ENCODE peak calls at places on chromosomes 6 and 20, in six cellular contexts. S is OCI-LY7, L is uterus, O is K562, G is HepG2, F is pancreas. N is an unnamed sample. For H3K4me1, the result is how much of the 10 kb centered on the place peaks cover.

GRCh38 chr6:26568601-26569432 is 27.9 kb upstream of the ABT1 start:
- DNase-seq in S (peak), L (peak), O (peak), G (peak), F (peak), N (peak)

GRCh38 chr6:149445095-149445466 is 39.7 kb downstream of the ZC3H12D start:
- DNase-seq in S (no peak), L (no peak), O (no peak), G (no peak), F (no peak), N (no peak)

GRCh38 chr6:157629220-157629619 is 193.8 kb upstream of the SNX9 start:
- DNase-seq in S (no peak), L (no peak), O (no peak), G (no peak), F (no peak), N (peak)

GRCh38 chr6:169725270-169726048 is 1.2 kb upstream of the PHF10 start:
- DNase-seq in S (peak), L (peak), O (peak), G (peak), F (peak), N (peak)

GRCh38 chr20:47785321-47785899 is at the start of gene SULF2:
- DNase-seq in S (no peak), L (peak), O (no peak), G (no peak), F (no peak), N (no peak)

GRCh38 chr6:32941412-32941784 is 570 bp upstream of the HLA-DMB start:
- DNase-seq in S (peak), L (no peak), O (no peak), G (no peak), F (no peak), N (no peak)

GRCh38 chr6:134169881-134170486 is 117.6 kb upstream of the SLC2A12 start:
- DNase-seq in S (no peak), L (no peak), O (no peak), G (no peak), F (peak), N (no peak)

GRCh38 chr6:53112871-53113270 is 35.8 kb downstream of the GCM1 start:
- DNase-seq in S (no peak), L (no peak), O (no peak), G (no peak), F (no peak), N (no peak)

GRCh38 chr20:41411458-41411857 is 44.8 kb upstream of the EMILIN3 start:
- DNase-seq in S (peak), L (no peak), O (peak), G (no peak), F (no peak), N (peak)

GRCh38 chr6:121498481-121499276 is 63.2 kb downstream of the GJA1 start:
- DNase-seq in S (no peak), L (peak), O (no peak), G (no peak), F (no peak), N (peak)

GRCh38 chr6:7909323-7910276 is 988 bp downstream of the TXNDC5 start:
- DNase-seq in S (peak), L (no peak), O (peak), G (peak), F (peak), N (peak)

GRCh38 chr6:131164506-131164905 is 29.2 kb downstream of the AKAP7 start:
- DNase-seq in S (no peak), L (no peak), O (no peak), G (peak), F (no peak), N (no peak)

GRCh38 chr6:52876056-52876787 is 33.3 kb downstream of the GSTA3 start:
- DNase-seq in S (no peak), L (no peak), O (no peak), G (peak), F (no peak), N (no peak)

GRCh38 chr6:160116411-160116810 is 5.2 kb upstream of the SLC22A1 start:
- DNase-seq in S (no peak), L (no peak), O (no peak), G (no peak), F (no peak), N (no peak)

GRCh38 chr6:33197431-33198048 is 2.9 kb downstream of the RXRB start:
- DNase-seq in S (peak), L (no peak), O (peak), G (peak), F (peak), N (peak)

GRCh38 chr20:54292186-54292585 is 84.3 kb downstream of the PFDN4 start:
- DNase-seq in S (no peak), L (no peak), O (no peak), G (no peak), F (no peak), N (peak)

GRCh38 chr6:111750753-111751684 is 122.2 kb downstream of the FYN start:
- DNase-seq in S (peak), L (no peak), O (no peak), G (no peak), F (no peak), N (peak)

GRCh38 chr20:32539817-32540675 is 45.1 kb downstream of the NOL4L start:
- DNase-seq in S (peak), L (no peak), O (peak), G (peak), F (peak), N (no peak)

GRCh38 chr6:165404703-165405102 is 95.3 kb upstream of the C6orf118 start:
- DNase-seq in S (no peak), L (no peak), O (no peak), G (no peak), F (no peak), N (no peak)

GRCh38 chr20:3068986-3069900 is 2.2 kb upstream of the OXT start:
- DNase-seq in S (peak), L (no peak), O (peak), G (peak), F (no peak), N (no peak)

GRCh38 chr6:13943943-13944342 is 19.2 kb downstream of the RNF182 start:
- DNase-seq in S (no peak), L (no peak), O (no peak), G (no peak), F (no peak), N (no peak)

GRCh38 chr6:11054722-11055121 is 10.6 kb upstream of the ELOVL2 start:
- DNase-seq in S (no peak), L (no peak), O (no peak), G (no peak), F (no peak), N (peak)

GRCh38 chr6:38933426-38933825 is 115.2 kb upstream of the GLP1R start:
- DNase-seq in S (no peak), L (no peak), O (peak), G (peak), F (no peak), N (no peak)

GRCh38 chr6:77786935-77787629 is 134.2 kb downstream of the MEI4 start:
- DNase-seq in S (no peak), L (no peak), O (no peak), G (no peak), F (no peak), N (no peak)

GRCh38 chr6:34424200-34425131 is 1.4 kb downstream of the RPS10 start:
- DNase-seq in S (no peak), L (no peak), O (no peak), G (no peak), F (no peak), N (no peak)

GRCh38 chr6:29617782-29618557 is 15.0 kb downstream of the GABBR1 start:
- DNase-seq in S (peak), L (no peak), O (peak), G (no peak), F (no peak), N (no peak)

GRCh38 chr20:57397693-57398108 is 6.5 kb downstream of the RBM38 start:
- DNase-seq in S (peak), L (no peak), O (no peak), G (no peak), F (peak), N (no peak)

GRCh38 chr6:53984163-53984562 is 127.1 kb upstream of the MLIP start:
- DNase-seq in S (no peak), L (no peak), O (no peak), G (peak), F (no peak), N (peak)

GRCh38 chr6:16712931-16713484 is 48.3 kb downstream of the ATXN1 start:
- DNase-seq in S (no peak), L (peak), O (peak), G (no peak), F (no peak), N (peak)

GRCh38 chr6:159806021-159806458 is 6.0 kb downstream of the PNLDC1 start:
- DNase-seq in S (no peak), L (no peak), O (no peak), G (peak), F (no peak), N (peak)

GRCh38 chr6:22421187-22421586 is 124.4 kb upstream of the PRL start:
- DNase-seq in S (no peak), L (no peak), O (no peak), G (no peak), F (no peak), N (no peak)

GRCh38 chr6:13953061-13953705 is 28.4 kb downstream of the RNF182 start:
- DNase-seq in S (no peak), L (no peak), O (no peak), G (no peak), F (no peak), N (peak)

GRCh38 chr20:20837574-20838021 is 125.2 kb upstream of the RALGAPA2 start:
- DNase-seq in S (peak), L (peak), O (peak), G (peak), F (no peak), N (peak)

GRCh38 chr20:53164072-53164471 is 191.9 kb downstream of the TSHZ2 start:
- DNase-seq in S (no peak), L (no peak), O (no peak), G (no peak), F (no peak), N (no peak)

GRCh38 chr20:53161473-53161872 is 189.3 kb downstream of the TSHZ2 start:
- DNase-seq in S (peak), L (no peak), O (no peak), G (no peak), F (no peak), N (no peak)

GRCh38 chr20:53161073-53161472 is 188.9 kb downstream of the TSHZ2 start:
- DNase-seq in S (no peak), L (no peak), O (no peak), G (no peak), F (no peak), N (no peak)

GRCh38 chr20:53163486-53163885 is 191.3 kb downstream of the TSHZ2 start:
- DNase-seq in S (no peak), L (no peak), O (peak), G (no peak), F (no peak), N (peak)

GRCh38 chr20:53162251-53162835 is 190.2 kb downstream of the TSHZ2 start:
- DNase-seq in S (peak), L (peak), O (peak), G (no peak), F (no peak), N (peak)
- TF ChIP-seq CTCF in S (peak), L (no peak), O (peak), G (no peak), F (no peak), N (peak)

DNA sequence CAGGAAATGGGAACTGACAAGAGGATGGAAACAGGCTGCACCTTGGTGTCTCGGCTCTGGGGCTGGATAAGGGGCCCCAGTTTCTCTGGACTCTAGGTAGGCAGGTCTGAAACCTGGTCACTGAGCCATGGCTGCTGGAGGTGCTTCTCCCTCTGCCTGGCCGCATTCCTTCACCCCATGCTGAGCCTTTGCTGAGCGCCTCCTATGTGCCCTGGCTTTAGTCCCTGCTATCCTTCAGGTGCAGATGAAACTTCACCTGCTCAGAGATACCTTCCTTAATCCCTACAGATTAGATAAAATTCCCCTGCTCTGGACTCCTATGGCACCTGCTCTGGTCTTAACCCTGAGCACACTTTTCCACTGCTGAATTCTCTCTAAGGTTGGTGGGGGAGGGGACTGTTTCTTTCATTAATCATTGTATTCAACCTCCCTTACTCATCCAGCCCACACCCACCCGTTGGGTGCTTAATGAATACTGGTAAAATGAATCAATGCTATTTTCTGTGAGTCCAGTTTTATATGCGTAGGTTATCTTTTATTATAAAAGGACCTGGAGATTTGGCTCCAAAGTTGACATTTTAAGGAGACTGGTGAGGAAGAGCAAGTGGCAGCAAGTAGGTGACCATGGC is 19.3 kb downstream of the MYLK4 start:
- DNase-seq in S (no peak), L (no peak), O (no peak), G (no peak), F (no peak), N (peak)
- H3K4me1 ChIP-seq in S (under half), L (under half), O (under half), G (under half), F (under half), N (under half)

GRCh38 chr6:108944058-108944457 is 95.8 kb downstream of the ARMC2 start:
- DNase-seq in S (peak), L (no peak), O (no peak), G (no peak), F (no peak), N (peak)
- TF ChIP-seq CTCF in S (peak), L (no peak), O (no peak), G (no peak), F (no peak), N (no peak)

GRCh38 chr20:50254466-50255079 is 63.9 kb downstream of the CEBPB start:
- DNase-seq in S (no peak), L (no peak), O (no peak), G (no peak), F (no peak), N (no peak)

GRCh38 chr20:50259705-50260479 is 69.3 kb downstream of the CEBPB start:
- DNase-seq in S (no peak), L (no peak), O (peak), G (no peak), F (no peak), N (no peak)

GRCh38 chr20:50257860-50258259 is 67.2 kb downstream of the CEBPB start:
- DNase-seq in S (no peak), L (no peak), O (no peak), G (no peak), F (no peak), N (no peak)

GRCh38 chr20:50258790-50259483 is 68.3 kb downstream of the CEBPB start:
- DNase-seq in S (no peak), L (no peak), O (no peak), G (no peak), F (no peak), N (no peak)

GRCh38 chr20:50256577-50256976 is 65.9 kb downstream of the CEBPB start:
- DNase-seq in S (peak), L (no peak), O (no peak), G (no peak), F (no peak), N (no peak)
- H3K4me1 ChIP-seq in S (under half), L (under half), O (under half), G (half or more), F (under half), N (under half)

GRCh38 chr6:82178084-82178758 is 69.3 kb downstream of the IBTK start:
- DNase-seq in S (no peak), L (no peak), O (no peak), G (peak), F (no peak), N (peak)
- TF ChIP-seq CTCF in S (peak), L (no peak), O (peak), G (peak), F (no peak), N (peak)

N was measured in astrocyte.